ENCODE peak calls at places on chromosome 19, in five cellular contexts. H is CD8-positive, alpha-beta T cell; F is cardiac muscle cell; P is mucosa of descending colon; D is tibial artery. Q is an unnamed sample. For H3K9me3, the result is how much of the 10 kb centered on the place peaks cover.

GRCh38 chr19:48945415-48945814 is 9.3 kb upstream of the BAX start:
- DNase-seq in H (no peak), F (no peak), P (no peak), D (no peak), Q (no peak)

GRCh38 chr19:17385878-17386611 is 8.0 kb downstream of the CCDC194 start:
- DNase-seq in H (peak), F (peak), P (peak), D (peak), Q (peak)

GRCh38 chr19:50693064-50693975 is 26.3 kb downstream of the SHANK1 start:
- DNase-seq in H (no peak), F (no peak), P (no peak), D (no peak), Q (no peak)

GRCh38 chr19:17846146-17846545 is 1.6 kb downstream of the JAK3 start:
- DNase-seq in H (peak), F (no peak), P (no peak), D (no peak), Q (no peak)

GRCh38 chr19:45175663-45176345 is 2.2 kb downstream of the TRAPPC6A start:
- DNase-seq in H (no peak), F (no peak), P (no peak), D (no peak), Q (no peak)

GRCh38 chr19:49556412-49557398 is 23.7 kb downstream of the NOSIP start:
- DNase-seq in H (peak), F (no peak), P (no peak), D (no peak), Q (no peak)

GRCh38 chr19:51368366-51369282 is at the start of gene CLDND2:
- DNase-seq in H (peak), F (no peak), P (peak), D (no peak), Q (no peak)

GRCh38 chr19:47507924-47508553 is 6.8 kb downstream of the NAPA start:
- DNase-seq in H (no peak), F (no peak), P (no peak), D (no peak), Q (no peak)

GRCh38 chr19:18202759-18203407 is 959 bp downstream of the RAB3A start:
- DNase-seq in H (peak), F (peak), P (peak), D (no peak), Q (peak)

GRCh38 chr19:2372076-2372612 is 12.1 kb downstream of the TMPRSS9 start:
- DNase-seq in H (no peak), F (no peak), P (no peak), D (no peak), Q (peak)

GRCh38 chr19:33332248-33332647 is 29.9 kb upstream of the CEBPA start:
- DNase-seq in H (no peak), F (no peak), P (no peak), D (no peak), Q (no peak)

GRCh38 chr19:55232284-55232597 is 3.7 kb upstream of the TMEM86B start:
- DNase-seq in H (no peak), F (no peak), P (no peak), D (no peak), Q (no peak)

GRCh38 chr19:49997709-49998108 is 27.5 kb downstream of the VRK3 start:
- DNase-seq in H (no peak), F (peak), P (peak), D (no peak), Q (peak)

GRCh38 chr19:38557205-38557799 is 60.5 kb downstream of the MAP4K1 start:
- DNase-seq in H (peak), F (no peak), P (peak), D (no peak), Q (no peak)

GRCh38 chr19:13055213-13056051 is 47.2 kb downstream of the LYL1 start:
- DNase-seq in H (no peak), F (peak), P (no peak), D (peak), Q (no peak)

GRCh38 chr19:52230685-52231084 is 38.7 kb upstream of the ZNF766 start:
- DNase-seq in H (no peak), F (no peak), P (no peak), D (no peak), Q (no peak)

GRCh38 chr19:45475537-45476348 is 7.9 kb downstream of the FOSB start:
- DNase-seq in H (no peak), F (no peak), P (no peak), D (no peak), Q (no peak)

GRCh38 chr19:49689133-49690072 is at the start of gene ADM5:
- DNase-seq in H (peak), F (peak), P (peak), D (no peak), Q (no peak)

GRCh38 chr19:35592226-35592625 is 6.3 kb downstream of the PMIS2 start:
- DNase-seq in H (no peak), F (peak), P (peak), D (no peak), Q (peak)

GRCh38 chr19:14073232-14073924 is 792 bp downstream of the MISP3 start:
- DNase-seq in H (peak), F (peak), P (peak), D (peak), Q (peak)

GRCh38 chr19:15251749-15252397 is 19.6 kb upstream of the EPHX3 start:
- DNase-seq in H (no peak), F (peak), P (peak), D (peak), Q (peak)

GRCh38 chr19:48108997-48109782 is 1.4 kb downstream of the PLA2G4C start:
- DNase-seq in H (no peak), F (no peak), P (no peak), D (no peak), Q (no peak)

GRCh38 chr19:19627442-19627715 is 641 bp downstream of the LPAR2 start:
- DNase-seq in H (no peak), F (no peak), P (no peak), D (no peak), Q (no peak)

GRCh38 chr19:2271516-2272103 is 10.4 kb downstream of the PEAK3 start:
- DNase-seq in H (no peak), F (peak), P (no peak), D (no peak), Q (no peak)

GRCh38 chr19:6431891-6432290 is 1.7 kb downstream of the SLC25A41 start:
- DNase-seq in H (no peak), F (no peak), P (no peak), D (no peak), Q (no peak)

DNA sequence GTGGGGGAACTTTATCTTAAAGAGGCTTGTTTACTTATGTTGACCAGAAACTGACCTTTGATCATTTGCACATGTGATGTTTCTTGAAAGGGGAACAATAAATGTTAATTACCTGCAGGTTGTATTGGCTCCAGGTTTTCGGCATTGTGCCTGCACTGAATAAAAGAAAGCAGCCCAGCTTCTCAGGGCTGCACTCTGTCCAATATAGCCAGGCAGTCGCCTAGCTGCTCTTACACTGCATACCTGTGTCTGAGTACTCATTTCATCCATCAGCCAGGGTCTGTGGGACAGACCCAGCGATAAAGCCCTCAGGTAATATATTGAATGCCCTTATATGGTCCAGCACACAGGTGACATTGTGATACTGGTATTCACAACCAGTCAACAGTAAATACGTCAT is 8.9 kb upstream of the ZNF726 start:
- DNase-seq in H (no peak), F (no peak), P (no peak), D (no peak), Q (no peak)
- H3K9me3 ChIP-seq in H (under half), F (under half), P (under half), D (under half), Q (under half)

GRCh38 chr19:1170938-1171754 is 2.9 kb downstream of the SBNO2 start:
- DNase-seq in H (no peak), F (no peak), P (no peak), D (no peak), Q (no peak)
- H3K9me3 ChIP-seq in H (under half), F (under half), P (under half), D (under half), Q (under half)

DNA sequence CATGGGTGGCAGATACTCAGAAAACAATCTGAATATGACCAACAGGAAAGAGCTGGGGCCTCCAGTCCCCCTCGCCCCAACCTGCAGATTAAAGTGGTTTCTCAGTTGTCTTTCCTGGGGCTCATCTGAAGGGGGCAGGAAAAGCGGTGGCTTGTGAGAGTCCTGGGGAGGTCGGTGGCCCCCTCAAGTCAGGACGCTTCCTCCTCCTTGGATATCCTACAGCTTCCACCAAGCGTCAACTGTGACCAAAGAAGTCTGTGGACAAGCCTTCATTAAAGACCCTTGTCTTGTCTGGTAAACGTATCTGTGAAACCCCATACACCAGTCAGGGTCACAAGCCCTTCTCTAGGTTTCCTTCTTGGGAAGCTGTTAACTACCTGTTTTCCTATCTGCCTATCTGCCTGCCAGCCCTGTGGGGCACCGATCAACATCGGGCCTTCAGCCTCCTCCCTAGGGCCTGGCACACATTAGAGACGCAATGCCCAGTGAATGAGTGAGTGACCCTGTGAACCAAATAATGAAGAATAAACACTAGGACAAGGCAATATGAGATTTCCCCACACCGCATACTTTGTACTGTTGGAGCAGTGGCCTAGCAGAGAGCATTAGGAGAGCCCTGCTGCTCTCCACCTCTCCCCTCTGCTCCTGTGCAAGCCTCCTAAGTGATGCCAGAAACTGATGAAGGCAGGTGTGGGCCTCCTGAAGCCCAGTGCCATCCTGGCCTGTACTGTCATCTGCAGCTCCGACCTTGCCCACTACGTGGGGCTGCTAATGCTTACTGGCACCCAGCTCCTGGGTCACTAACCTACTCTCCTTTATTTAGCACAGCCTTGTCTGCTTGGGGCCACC is 1317.8 kb downstream of the UQCRFS1 start:
- DNase-seq in H (no peak), F (no peak), P (no peak), D (no peak), Q (no peak)
- H3K9me3 ChIP-seq in H (under half), F (under half), P (under half), D (under half), Q (under half)

DNA sequence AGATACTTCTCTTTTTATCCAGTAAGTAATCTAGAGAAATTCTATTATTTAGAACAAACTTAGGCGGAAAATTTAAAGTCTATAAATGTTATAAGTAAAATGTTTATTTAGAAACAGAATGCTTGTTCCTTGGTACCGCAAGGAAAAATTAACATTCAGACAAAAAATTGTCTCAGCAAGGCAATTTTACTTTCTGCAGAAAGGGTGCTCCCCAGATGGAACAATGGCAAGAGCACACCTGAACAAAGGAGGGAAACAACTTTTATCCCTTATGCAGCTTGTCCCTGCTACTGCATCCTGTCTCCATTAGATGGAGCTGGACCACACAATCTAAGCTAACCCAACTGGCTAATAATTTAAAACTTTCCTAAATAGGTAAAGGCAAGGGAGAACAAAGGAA is 6.5 kb upstream of the ZNF708 start:
- DNase-seq in H (no peak), F (no peak), P (no peak), D (no peak), Q (no peak)
- H3K9me3 ChIP-seq in H (under half), F (under half), P (half or more), D (under half), Q (under half)

DNA sequence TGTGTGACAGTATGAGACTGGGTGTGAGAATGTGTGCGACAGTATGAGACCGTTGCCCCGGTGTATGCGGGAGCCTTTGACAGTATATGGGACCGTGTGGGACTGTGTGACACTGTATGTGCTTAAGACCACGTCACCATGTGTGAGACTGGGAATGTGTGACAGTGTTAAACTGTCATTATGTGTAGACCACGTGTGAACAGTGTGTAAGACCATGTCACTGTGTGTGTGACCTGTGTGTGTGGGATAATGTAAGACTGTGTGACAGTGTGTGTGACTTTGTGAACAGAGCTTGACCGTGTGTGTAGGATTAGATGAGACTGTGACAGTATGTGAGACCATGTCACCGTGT is 549 bp downstream of the ZNF583 start:
- DNase-seq in H (no peak), F (no peak), P (no peak), D (no peak), Q (no peak)
- H3K9me3 ChIP-seq in H (under half), F (under half), P (half or more), D (under half), Q (under half)

Q was measured in HAP-1.